ENCODE peak calls at places on chromosomes 12 and 14, in seven cellular contexts. Q, P, H, T, D, S and C are unnamed samples.

GRCh38 chr12:114368685-114369084 is 37.3 kb downstream of the TBX5 start:
- DNase-seq in Q (no peak), P (no peak), H (no peak), T (no peak), D (no peak), S (no peak), C (no peak)

GRCh38 chr12:80924437-80924836 is 13.3 kb downstream of the LIN7A start:
- DNase-seq in Q (no peak), P (no peak), H (no peak), T (no peak), D (no peak), S (no peak), C (no peak)

GRCh38 chr12:112913038-112913688 is 6.4 kb downstream of the OAS1 start:
- DNase-seq in Q (no peak), P (no peak), H (no peak), T (no peak), D (no peak), S (no peak), C (no peak)

GRCh38 chr12:123905319-123905925 is 67.2 kb downstream of the CCDC92 start:
- DNase-seq in Q (peak; percentile 75), P (peak; percentile 81), H (peak; percentile 67), T (peak; percentile 34), D (peak; percentile 38), S (peak; percentile 81), C (peak; percentile 76)

GRCh38 chr12:70165450-70165849 is 77.8 kb upstream of the CNOT2 start:
- DNase-seq in Q (no peak), P (no peak), H (no peak), T (no peak), D (no peak), S (no peak), C (no peak)

GRCh38 chr12:26271889-26272492 is 76.6 kb downstream of the SSPN start:
- DNase-seq in Q (peak; percentile 97), P (peak; percentile 99), H (no peak), T (no peak), D (no peak), S (peak; percentile 50), C (peak; percentile 94)

GRCh38 chr14:36506732-36507614 is 13.1 kb downstream of the NKX2-1 start:
- DNase-seq in Q (peak; percentile 36), P (no peak), H (no peak), T (no peak), D (no peak), S (no peak), C (no peak)

GRCh38 chr12:21456291-21456780 is 18.9 kb downstream of the PYROXD1 start:
- DNase-seq in Q (no peak), P (no peak), H (no peak), T (peak; percentile 14), D (no peak), S (no peak), C (no peak)

GRCh38 chr12:106249411-106250135 is 1.8 kb upstream of the CKAP4 start:
- DNase-seq in Q (no peak), P (no peak), H (no peak), T (no peak), D (no peak), S (no peak), C (no peak)

GRCh38 chr12:65619018-65619417 is 205.3 kb upstream of the HMGA2 start:
- DNase-seq in Q (no peak), P (no peak), H (no peak), T (no peak), D (no peak), S (no peak), C (no peak)

GRCh38 chr14:74302160-74302628 is 540 bp downstream of the ABCD4 start:
- DNase-seq in Q (peak; percentile 45), P (peak; percentile 73), H (peak; percentile 64), T (no peak), D (no peak), S (peak; percentile 53), C (peak; percentile 72)